ENCODE peak calls at places on chromosome 16, in eight cellular contexts. M, H, L, X, B, P, O and J are unnamed samples. For H3K27me3, the result is how much of the 10 kb centered on the place peaks cover.

GRCh38 chr16:66043326-66043725 is 323.2 kb upstream of the CDH5 start:
- DNase-seq in M (no peak), O (no peak), H (no peak), B (no peak), P (no peak), X (no peak), L (no peak), J (peak)

GRCh38 chr16:83447560-83447959 is 360.2 kb upstream of the HSBP1 start:
- DNase-seq in X (no peak), L (no peak), B (no peak), M (no peak), O (no peak), H (no peak), P (no peak), J (no peak)

GRCh38 chr16:14345512-14346115 is 274.5 kb downstream of the MRTFB start:
- DNase-seq in M (peak), L (no peak), X (no peak), P (no peak), O (no peak), B (no peak), H (no peak), J (no peak)

GRCh38 chr16:19290860-19291259 is 5.3 kb downstream of the CLEC19A start:
- DNase-seq in H (no peak), O (no peak), X (no peak), P (no peak), L (no peak), B (no peak), M (no peak), J (no peak)

GRCh38 chr16:69772560-69773254 is 10.6 kb downstream of the WWP2 start:
- DNase-seq in O (no peak), X (no peak), B (no peak), P (no peak), H (no peak), M (no peak), L (no peak), J (no peak)

GRCh38 chr16:29825145-29826044 is 5.1 kb downstream of the MVP start:
- DNase-seq in O (peak), X (no peak), B (peak), L (peak), P (no peak), H (peak), M (no peak), J (peak)

GRCh38 chr16:8571061-8571596 is 19.2 kb downstream of the TMEM114 start:
- DNase-seq in L (peak), H (no peak), O (no peak), M (no peak), X (no peak), P (no peak), B (no peak), J (peak)

GRCh38 chr16:56262148-56262878 is 71.0 kb downstream of the GNAO1 start:
- DNase-seq in B (no peak), O (no peak), L (no peak), H (no peak), M (no peak), P (no peak), X (no peak), J (peak)

GRCh38 chr16:12296406-12296805 is 319.9 kb downstream of the SNX29 start:
- DNase-seq in L (no peak), H (no peak), O (no peak), P (no peak), B (no peak), M (no peak), X (no peak), J (no peak)

GRCh38 chr16:10601444-10602401 is 21.3 kb upstream of the EMP2 start:
- DNase-seq in H (no peak), L (no peak), O (no peak), M (no peak), B (no peak), P (peak), X (peak), J (peak)

GRCh38 chr16:85353839-85354622 is 241.8 kb upstream of the CIBAR2 start:
- DNase-seq in X (peak), P (peak), L (no peak), M (peak), H (no peak), B (no peak), O (no peak), J (peak)

GRCh38 chr16:29699324-29700219 is 20.6 kb downstream of the QPRT start:
- DNase-seq in O (no peak), M (no peak), B (no peak), P (no peak), H (no peak), X (peak), L (no peak), J (no peak)

GRCh38 chr16:87178977-87179376 is 138.2 kb downstream of the C16orf95 start:
- DNase-seq in M (no peak), B (peak), P (peak), X (no peak), L (peak), H (no peak), O (no peak), J (peak)

GRCh38 chr16:377419-377951 is 4.3 kb downstream of the PGAP6 start:
- DNase-seq in H (peak), B (no peak), P (no peak), X (no peak), L (no peak), M (no peak), O (no peak), J (no peak)

GRCh38 chr16:30142672-30143346 is 19.8 kb upstream of the MAPK3 start:
- DNase-seq in H (no peak), X (no peak), L (no peak), M (no peak), B (no peak), O (no peak), P (no peak), J (no peak)

GRCh38 chr16:67154578-67155304 is 3.9 kb upstream of the B3GNT9 start:
- DNase-seq in H (no peak), M (no peak), X (no peak), O (no peak), L (no peak), P (no peak), B (no peak), J (no peak)

GRCh38 chr16:46768809-46769208 is 20.7 kb upstream of the MYLK3 start:
- DNase-seq in B (no peak), O (peak), X (no peak), L (no peak), P (no peak), H (no peak), M (no peak), J (no peak)

GRCh38 chr16:84593825-84594724 is 23.8 kb downstream of the COTL1 start:
- DNase-seq in X (peak), L (no peak), P (peak), O (peak), H (no peak), M (peak), B (no peak), J (no peak)

GRCh38 chr16:8850279-8850885 is 18.4 kb downstream of the CARHSP1 start:
- DNase-seq in M (no peak), P (no peak), X (peak), L (peak), O (peak), H (no peak), B (peak), J (peak)

GRCh38 chr16:72042157-72042660 is 12.1 kb upstream of the HP start:
- DNase-seq in B (peak), P (no peak), O (peak), X (no peak), L (no peak), H (peak), M (no peak), J (no peak)

GRCh38 chr16:84647830-84648594 is at the start of gene KLHL36:
- DNase-seq in P (peak), O (peak), X (peak), B (peak), L (no peak), M (peak), H (peak), J (no peak)

GRCh38 chr16:179431-179830 is 828 bp upstream of the HBQ1 start:
- DNase-seq in X (no peak), B (no peak), P (no peak), O (no peak), H (no peak), M (no peak), L (no peak), J (no peak)

GRCh38 chr16:87132361-87133014 is 184.7 kb downstream of the C16orf95 start:
- DNase-seq in H (no peak), P (no peak), B (no peak), O (no peak), M (no peak), X (peak), L (peak), J (no peak)

GRCh38 chr16:7921360-7921759 is 588.7 kb downstream of the RBFOX1 start:
- DNase-seq in M (no peak), B (no peak), L (no peak), H (no peak), X (no peak), P (no peak), O (no peak), J (no peak)

GRCh38 chr16:84808812-84809211 is 11.0 kb upstream of the CRISPLD2 start:
- DNase-seq in L (no peak), M (no peak), B (no peak), X (no peak), P (no peak), H (no peak), O (no peak), J (no peak)

GRCh38 chr16:9123871-9124270 is 32.4 kb downstream of the HAPSTR1 start:
- DNase-seq in B (no peak), H (peak), L (no peak), X (peak), M (peak), P (peak), O (peak), J (peak)

GRCh38 chr16:10122026-10122425 is 60.2 kb downstream of the GRIN2A start:
- DNase-seq in M (no peak), O (no peak), P (no peak), B (no peak), X (no peak), H (no peak), L (no peak), J (no peak)

GRCh38 chr16:23158114-23158513 is 8.9 kb upstream of the USP31 start:
- DNase-seq in O (no peak), H (no peak), B (no peak), L (no peak), M (no peak), X (no peak), P (no peak), J (no peak)

GRCh38 chr16:23152386-23153178 is 3.3 kb upstream of the USP31 start:
- DNase-seq in B (no peak), O (no peak), L (no peak), M (no peak), X (no peak), P (no peak), H (no peak), J (peak)

GRCh38 chr16:23156110-23156509 is 6.9 kb upstream of the USP31 start:
- DNase-seq in B (no peak), O (no peak), L (no peak), X (no peak), P (no peak), M (no peak), H (no peak), J (no peak)

GRCh38 chr16:23156946-23157460 is 7.8 kb upstream of the USP31 start:
- DNase-seq in O (no peak), M (no peak), X (no peak), L (no peak), H (no peak), B (no peak), P (no peak), J (no peak)

DNA sequence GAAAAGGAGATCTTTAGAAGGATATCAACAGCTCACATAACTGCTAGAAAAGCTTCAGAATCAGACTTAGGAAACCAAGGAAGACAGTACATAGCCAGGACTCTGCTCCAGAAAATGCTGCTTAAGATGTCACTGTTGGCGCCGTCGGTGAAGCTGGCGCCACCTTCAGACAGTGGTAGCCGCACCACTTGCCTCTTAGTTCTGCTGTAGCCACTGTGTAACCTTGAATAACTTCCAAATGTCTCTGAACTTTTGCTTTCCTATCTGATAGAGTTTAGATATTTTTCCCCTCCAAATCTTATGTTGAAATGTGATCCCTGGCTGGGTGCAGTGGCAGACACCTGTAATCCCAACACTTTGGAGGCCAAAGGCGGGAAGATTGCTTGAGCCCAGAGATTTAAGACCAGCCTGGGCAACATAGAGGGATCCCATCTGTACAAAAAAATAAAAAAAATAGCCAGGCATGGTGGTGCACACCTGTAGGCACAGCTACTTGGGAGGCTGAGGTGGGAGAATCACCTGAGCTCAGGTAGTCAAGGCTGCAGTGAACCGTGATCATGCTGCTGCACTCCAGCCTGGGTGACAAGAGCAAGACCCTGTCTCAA is 6.3 kb upstream of the USP31 start:
- DNase-seq in B (no peak), X (no peak), L (no peak), H (peak), O (no peak), P (no peak), M (peak), J (no peak)
- TF ChIP-seq CTCF in B (peak), X (peak), L (peak), H (peak), O (no peak), P (no peak), M (peak), J (peak)

GRCh38 chr16:81001330-81001729 is 5.4 kb downstream of the CMC2 start:
- DNase-seq in L (no peak), O (no peak), B (no peak), P (no peak), H (no peak), X (no peak), M (no peak), J (no peak)

GRCh38 chr16:81004646-81005353 is 1.9 kb downstream of the CMC2 start:
- DNase-seq in X (no peak), M (no peak), B (peak), L (peak), P (no peak), H (no peak), O (no peak), J (peak)

GRCh38 chr16:81003064-81003463 is 3.6 kb downstream of the CMC2 start:
- DNase-seq in L (no peak), B (no peak), O (no peak), X (no peak), M (no peak), H (no peak), P (no peak), J (no peak)

GRCh38 chr16:81005644-81006471 is 827 bp downstream of the CMC2 start:
- DNase-seq in X (no peak), B (peak), O (no peak), H (no peak), P (no peak), L (peak), M (no peak), J (peak)

GRCh38 chr16:81003610-81004460 is 2.9 kb downstream of the CMC2 start:
- DNase-seq in O (peak), H (no peak), M (no peak), B (no peak), P (no peak), X (no peak), L (peak), J (peak)
- H3K4me3 ChIP-seq in O (peak), H (no peak), M (peak), B (no peak), P (peak), X (peak), L (peak), J (no peak)

DNA sequence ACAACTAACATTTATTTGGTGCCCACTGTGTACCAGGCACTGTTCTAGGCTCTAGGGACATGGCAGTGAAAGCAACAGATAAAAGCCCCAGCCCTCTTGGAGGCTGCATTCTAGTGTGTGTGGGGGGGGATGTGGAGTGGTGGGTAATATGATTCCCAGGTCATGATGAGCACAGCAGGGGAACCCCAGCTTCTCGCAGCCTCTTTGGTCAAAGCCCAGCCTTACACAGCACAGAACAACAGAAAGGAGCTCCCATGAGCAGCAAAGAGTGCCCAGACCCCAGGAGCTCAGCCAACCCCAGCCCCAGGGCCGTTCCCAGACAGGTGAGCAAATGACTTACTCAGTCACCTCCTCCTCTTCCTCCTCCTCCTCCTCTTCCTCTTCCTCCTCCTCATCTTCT is 21.9 kb downstream of the CNGB1 start:
- DNase-seq in X (no peak), H (no peak), L (no peak), O (no peak), M (no peak), P (no peak), B (no peak), J (no peak)
- H3K27me3 ChIP-seq in X (under half), H (under half), L (under half), O (under half), M (under half), P (under half), B (under half), J (under half)

DNA sequence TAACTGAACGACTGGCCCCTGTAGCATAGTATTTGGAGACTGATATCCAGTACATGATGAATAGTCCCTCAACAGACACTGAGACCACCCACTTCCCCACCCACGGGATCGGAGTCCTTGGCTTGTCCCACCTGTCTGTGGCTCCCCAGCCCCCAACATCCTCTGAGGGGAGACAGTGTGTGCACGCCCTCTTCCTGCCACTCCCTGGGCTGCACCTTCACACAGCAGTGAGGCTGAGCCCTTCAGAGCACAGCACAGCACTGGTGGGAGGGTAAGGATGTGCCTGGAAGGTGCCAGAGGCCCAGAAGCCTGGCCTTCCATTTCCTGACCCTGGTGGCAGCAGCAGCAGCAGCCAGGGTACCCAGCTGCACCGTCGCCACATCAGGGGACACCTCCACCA is 11.0 kb downstream of the DNASE1 start:
- DNase-seq in H (no peak), M (no peak), X (no peak), O (peak), B (no peak), L (no peak), P (no peak), J (no peak)
- TF ChIP-seq CTCF in H (no peak), M (no peak), X (no peak), O (no peak), B (no peak), L (no peak), P (no peak), J (no peak)

DNA sequence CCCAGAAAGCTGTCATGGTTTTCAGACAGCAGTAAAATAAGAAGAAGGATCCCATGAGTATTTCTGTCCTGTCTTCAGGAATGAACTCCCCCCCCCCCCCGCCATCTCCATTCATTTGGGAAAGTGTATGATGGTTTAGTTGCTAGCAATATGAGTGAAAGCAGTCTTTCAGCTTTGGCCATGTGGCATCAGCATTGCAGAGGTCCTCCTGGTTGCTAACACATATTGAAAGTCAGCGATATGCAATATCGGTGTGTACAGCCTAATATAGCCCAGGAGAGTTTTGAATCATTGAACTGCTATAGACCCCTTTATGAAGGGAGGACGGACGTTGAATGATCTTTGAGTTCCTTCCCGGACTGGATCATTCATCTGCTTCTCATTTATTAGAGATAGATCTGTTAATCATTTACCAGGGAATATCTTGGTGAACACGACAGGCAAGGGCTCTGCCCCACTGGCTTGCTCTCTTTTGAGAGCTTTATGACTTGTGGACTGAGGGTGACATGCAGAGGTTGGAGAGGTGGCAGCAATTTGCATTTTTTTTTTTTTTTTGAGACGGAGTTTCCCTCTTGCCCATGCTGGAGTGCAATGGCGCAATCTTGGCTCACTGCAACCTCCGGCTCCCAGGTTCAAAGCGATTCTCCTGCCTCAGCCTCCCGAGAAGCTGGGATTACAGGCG is 25.2 kb downstream of the DEF8 start:
- DNase-seq in H (no peak), O (no peak), X (no peak), L (no peak), M (no peak), P (no peak), B (no peak), J (no peak)
- H3K4me3 ChIP-seq in H (no peak), O (peak), X (peak), L (no peak), M (peak), P (no peak), B (no peak), J (peak)

GRCh38 chr16:54282923-54283734 is 3.5 kb downstream of the IRX3 start:
- DNase-seq in X (no peak), P (no peak), L (no peak), M (no peak), O (no peak), B (no peak), H (no peak), J (no peak)
- H3K27me3 ChIP-seq in X (under half), P (half or more), L (half or more), M (half or more), O (under half), B (under half), H (under half), J (under half)

DNA sequence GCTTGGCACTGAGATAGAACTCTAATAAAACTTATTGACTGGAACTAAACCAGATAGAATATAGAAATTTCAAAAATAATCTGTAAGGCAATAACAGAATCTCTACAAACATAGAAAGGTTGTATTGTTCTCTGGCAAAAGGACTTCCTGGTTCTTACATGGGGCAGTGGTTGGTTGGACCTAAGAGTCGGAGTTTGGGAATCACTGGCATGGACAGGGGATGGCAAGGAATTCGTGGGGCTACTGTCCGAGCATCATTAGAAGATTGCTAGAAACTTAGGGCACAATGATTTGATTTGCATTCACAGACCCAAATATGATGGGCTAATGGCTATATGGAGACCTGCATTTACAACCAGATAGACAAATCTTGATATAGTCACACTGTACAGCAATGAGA is 103.8 kb upstream of the GOT2 start:
- DNase-seq in O (no peak), P (no peak), H (no peak), L (no peak), M (no peak), X (no peak), B (no peak), J (no peak)
- TF ChIP-seq CTCF in O (no peak), P (no peak), H (no peak), L (no peak), M (no peak), X (no peak), B (no peak), J (no peak)